ENCODE peak calls at places on chromosomes 16 and 17, in ten cellular contexts. U, B, F, S, M, W, I, E, V and H are unnamed samples. For H3K27me3, the result is how much of the 10 kb centered on the place peaks cover.

GRCh38 chr17:35167666-35168065 is 20.0 kb downstream of the UNC45B start:
- DNase-seq in U (no peak), B (no peak), F (no peak), S (no peak), M (no peak), W (no peak), I (no peak), E (peak), V (no peak), H (no peak)

GRCh38 chr17:16980813-16981731 is 9.2 kb upstream of the TNFRSF13B start:
- DNase-seq in U (no peak), B (no peak), F (no peak), S (no peak), M (no peak), W (no peak), I (peak), E (no peak), V (peak), H (no peak)

GRCh38 chr16:48317614-48318013 is 67.6 kb downstream of the SIAH1 start:
- DNase-seq in U (no peak), B (no peak), F (no peak), S (no peak), M (no peak), W (no peak), I (no peak), E (peak), V (peak), H (no peak)

GRCh38 chr16:10964891-10965326 is 20.5 kb downstream of the CLEC16A start:
- DNase-seq in U (no peak), B (no peak), F (no peak), S (peak), M (no peak), W (no peak), I (no peak), E (no peak), V (peak), H (no peak)

GRCh38 chr17:42178817-42179216 is 2.1 kb downstream of the KCNH4 start:
- DNase-seq in U (no peak), B (no peak), F (no peak), S (no peak), M (no peak), W (no peak), I (no peak), E (no peak), V (peak), H (no peak)

GRCh38 chr17:81405382-81406005 is 10.2 kb downstream of the BAHCC1 start:
- DNase-seq in U (no peak), B (no peak), F (no peak), S (no peak), M (peak), W (no peak), I (no peak), E (no peak), V (no peak), H (peak)

GRCh38 chr16:30615358-30616076 is 5.3 kb upstream of the ZNF689 start:
- DNase-seq in U (no peak), B (peak), F (peak), S (peak), M (peak), W (peak), I (peak), E (peak), V (peak), H (peak)

GRCh38 chr17:38748329-38749221 is at the start of gene PCGF2:
- DNase-seq in U (peak), B (peak), F (peak), S (no peak), M (peak), W (peak), I (peak), E (peak), V (no peak), H (peak)

GRCh38 chr16:64077242-64077641 is 1044.6 kb downstream of the CDH11 start:
- DNase-seq in U (no peak), B (no peak), F (no peak), S (no peak), M (no peak), W (no peak), I (no peak), E (no peak), V (peak), H (no peak)

GRCh38 chr16:74862743-74863244 is 88.2 kb upstream of the FA2H start:
- DNase-seq in U (no peak), B (peak), F (no peak), S (no peak), M (no peak), W (peak), I (no peak), E (peak), V (peak), H (no peak)

GRCh38 chr17:2108170-2108569 is 53.3 kb downstream of the HIC1 start:
- DNase-seq in U (no peak), B (no peak), F (no peak), S (no peak), M (no peak), W (no peak), I (no peak), E (no peak), V (peak), H (no peak)

GRCh38 chr17:15744091-15744676 is 12.1 kb downstream of the TBC1D26 start:
- DNase-seq in U (no peak), B (no peak), F (no peak), S (no peak), M (no peak), W (no peak), I (no peak), E (no peak), V (no peak), H (no peak)

GRCh38 chr17:19647697-19648474 is 665 bp upstream of the ALDH3A2 start:
- DNase-seq in U (peak), B (peak), F (peak), S (peak), M (peak), W (peak), I (peak), E (peak), V (peak), H (peak)

GRCh38 chr17:2055494-2056220 is 754 bp downstream of the HIC1 start:
- DNase-seq in U (no peak), B (no peak), F (no peak), S (peak), M (no peak), W (no peak), I (no peak), E (no peak), V (no peak), H (no peak)

GRCh38 chr17:17044846-17045561 is 2.7 kb downstream of the MPRIP start:
- DNase-seq in U (peak), B (no peak), F (peak), S (no peak), M (no peak), W (peak), I (peak), E (peak), V (peak), H (no peak)

GRCh38 chr17:17928422-17929386 is 43.5 kb downstream of the TOM1L2 start:
- DNase-seq in U (no peak), B (no peak), F (no peak), S (no peak), M (no peak), W (no peak), I (no peak), E (no peak), V (no peak), H (no peak)

GRCh38 chr16:86490859-86491642 is 19.3 kb upstream of the FOXF1 start:
- DNase-seq in U (no peak), B (no peak), F (no peak), S (no peak), M (no peak), W (no peak), I (no peak), E (no peak), V (no peak), H (no peak)

GRCh38 chr17:16106161-16106891 is 106.7 kb downstream of the TTC19 start:
- DNase-seq in U (no peak), B (no peak), F (no peak), S (no peak), M (no peak), W (no peak), I (no peak), E (no peak), V (no peak), H (no peak)

GRCh38 chr16:89721644-89722391 is 481 bp downstream of the ZNF276 start:
- DNase-seq in U (peak), B (peak), F (peak), S (peak), M (peak), W (no peak), I (peak), E (peak), V (peak), H (peak)

GRCh38 chr17:61579382-61579781 is 11.6 kb downstream of the NACA2 start:
- DNase-seq in U (no peak), B (no peak), F (no peak), S (no peak), M (no peak), W (no peak), I (no peak), E (no peak), V (no peak), H (no peak)

GRCh38 chr17:73586921-73587680 is 57.1 kb downstream of the SDK2 start:
- DNase-seq in U (no peak), B (no peak), F (no peak), S (no peak), M (no peak), W (no peak), I (peak), E (no peak), V (peak), H (peak)

GRCh38 chr16:50467943-50468748 is 80.0 kb upstream of the NKD1 start:
- DNase-seq in U (peak), B (peak), F (peak), S (no peak), M (no peak), W (no peak), I (no peak), E (peak), V (no peak), H (no peak)

GRCh38 chr17:76697702-76698465 is 12.9 kb downstream of the MXRA7 start:
- DNase-seq in U (no peak), B (peak), F (no peak), S (no peak), M (no peak), W (no peak), I (no peak), E (peak), V (no peak), H (no peak)

GRCh38 chr17:298791-299450 is 53.7 kb downstream of the RPH3AL start:
- DNase-seq in U (peak), B (no peak), F (peak), S (no peak), M (peak), W (no peak), I (no peak), E (peak), V (no peak), H (peak)

GRCh38 chr17:56982312-56982711 is 4.4 kb downstream of the SCPEP1 start:
- DNase-seq in U (no peak), B (no peak), F (no peak), S (no peak), M (no peak), W (no peak), I (no peak), E (no peak), V (peak), H (no peak)

GRCh38 chr17:43549496-43549895 is 3.4 kb upstream of the ETV4 start:
- DNase-seq in U (no peak), B (no peak), F (no peak), S (no peak), M (no peak), W (no peak), I (no peak), E (no peak), V (no peak), H (no peak)

GRCh38 chr16:66651474-66651765 is 45.1 kb downstream of the CMTM4 start:
- DNase-seq in U (no peak), B (no peak), F (no peak), S (no peak), M (no peak), W (no peak), I (no peak), E (no peak), V (no peak), H (no peak)

GRCh38 chr16:75250089-75250808 is 1.2 kb downstream of the BCAR1 start:
- DNase-seq in U (no peak), B (no peak), F (peak), S (no peak), M (no peak), W (no peak), I (peak), E (no peak), V (no peak), H (peak)

GRCh38 chr17:33038740-33039139 is 47.1 kb downstream of the SPACA3 start:
- DNase-seq in U (no peak), B (peak), F (no peak), S (no peak), M (no peak), W (no peak), I (peak), E (no peak), V (no peak), H (no peak)

GRCh38 chr16:65414284-65414984 is 292.6 kb upstream of the CDH11 start:
- DNase-seq in U (peak), B (no peak), F (no peak), S (no peak), M (no peak), W (peak), I (no peak), E (peak), V (peak), H (no peak)

GRCh38 chr17:29625037-29625750 is 2.5 kb upstream of the CORO6 start:
- DNase-seq in U (no peak), B (peak), F (no peak), S (no peak), M (no peak), W (no peak), I (no peak), E (no peak), V (no peak), H (no peak)

GRCh38 chr17:7984904-7985303 is 17.5 kb upstream of the GUCY2D start:
- DNase-seq in U (no peak), B (no peak), F (no peak), S (no peak), M (no peak), W (no peak), I (no peak), E (no peak), V (no peak), H (no peak)

GRCh38 chr16:11913425-11914079 is 2.2 kb downstream of the GSPT1 start:
- DNase-seq in U (no peak), B (no peak), F (no peak), S (peak), M (no peak), W (peak), I (no peak), E (no peak), V (no peak), H (no peak)

GRCh38 chr17:61325382-61326073 is 74.1 kb upstream of the TBX2 start:
- DNase-seq in U (no peak), B (no peak), F (no peak), S (no peak), M (no peak), W (no peak), I (no peak), E (peak), V (no peak), H (no peak)

GRCh38 chr16:12341423-12341822 is 364.9 kb downstream of the SNX29 start:
- DNase-seq in U (no peak), B (no peak), F (no peak), S (no peak), M (no peak), W (peak), I (no peak), E (peak), V (no peak), H (no peak)

GRCh38 chr17:78315355-78316114 is 44.3 kb downstream of the SOCS3 start:
- DNase-seq in U (peak), B (no peak), F (peak), S (peak), M (peak), W (peak), I (peak), E (peak), V (no peak), H (peak)

GRCh38 chr17:57281887-57282653 is 25.7 kb downstream of the MSI2 start:
- DNase-seq in U (no peak), B (no peak), F (no peak), S (no peak), M (no peak), W (no peak), I (no peak), E (peak), V (no peak), H (no peak)

DNA sequence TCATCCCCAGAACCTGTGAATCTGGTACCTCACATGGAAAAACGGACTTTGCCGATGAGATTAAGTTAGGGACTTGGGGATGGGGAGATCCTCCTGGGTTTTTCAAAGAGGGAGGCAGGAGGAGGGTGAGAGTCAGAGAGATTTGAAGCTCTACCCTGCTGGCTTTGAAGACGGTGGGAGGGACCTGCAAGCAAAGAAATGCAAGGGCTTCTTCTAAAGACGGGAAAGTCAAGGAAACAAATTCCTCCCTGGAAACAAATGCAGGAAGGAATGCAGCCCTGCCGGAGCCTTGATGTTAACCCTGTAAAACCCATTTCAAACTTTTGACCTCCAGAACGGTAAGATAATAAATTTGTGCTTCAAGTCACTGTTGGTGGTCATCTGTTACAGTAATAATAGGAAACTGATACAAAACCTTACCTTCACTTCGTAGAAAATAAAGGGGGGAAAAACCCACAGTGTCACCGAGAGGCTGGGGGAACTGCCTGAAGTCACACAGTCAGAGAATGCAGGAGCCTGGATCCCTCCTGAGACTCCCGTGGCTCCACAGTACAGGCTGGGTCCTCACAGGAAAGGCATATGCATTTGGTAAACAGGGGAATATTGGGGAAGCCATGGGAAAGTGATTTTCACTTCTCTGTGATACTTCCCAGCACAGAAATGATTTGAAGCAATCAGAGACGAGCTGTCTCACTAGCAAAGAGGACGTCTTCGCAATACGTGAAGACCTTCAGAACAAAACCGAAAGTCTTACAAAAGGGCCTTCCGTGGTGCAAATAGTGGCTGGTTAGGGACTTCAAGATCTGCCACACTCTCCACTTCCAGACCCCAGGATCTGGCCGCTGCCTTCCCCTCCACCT is 58.9 kb upstream of the CLEC3A start:
- DNase-seq in U (no peak), B (peak), F (no peak), S (no peak), M (no peak), W (no peak), I (no peak), E (no peak), V (no peak), H (no peak)
- H3K27me3 ChIP-seq in U (under half), B (under half), F (under half), S (under half), M (under half), W (under half), I (under half), E (under half), V (under half), H (under half)

DNA sequence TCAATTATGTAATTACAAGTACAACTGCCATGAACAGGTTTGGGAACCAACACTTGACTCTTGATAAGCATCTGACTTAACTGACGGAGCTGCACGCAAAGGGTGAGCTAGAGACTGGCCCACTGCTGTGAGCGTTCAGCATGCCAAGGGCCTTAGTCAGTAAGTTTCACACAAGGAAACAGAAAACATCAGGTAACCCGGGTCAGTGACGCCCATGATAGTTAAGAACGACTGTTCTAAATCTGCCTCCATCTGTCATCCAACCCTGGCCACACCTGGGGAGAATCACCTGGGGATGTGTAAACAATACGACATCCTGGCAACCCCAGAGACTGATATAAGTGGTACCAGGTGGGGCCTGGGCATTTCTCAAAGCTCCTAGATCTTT is 12.3 kb downstream of the SMIM5 start:
- DNase-seq in U (peak), B (no peak), F (peak), S (no peak), M (no peak), W (peak), I (peak), E (peak), V (peak), H (no peak)
- H3K4me3 ChIP-seq in U (no peak), B (no peak), F (no peak), S (no peak), M (no peak), W (no peak), I (no peak), E (no peak), V (no peak), H (no peak)

GRCh38 chr16:87956771-87957279 is 5.6 kb downstream of the BANP start:
- DNase-seq in U (no peak), B (no peak), F (no peak), S (no peak), M (no peak), W (peak), I (no peak), E (peak), V (no peak), H (no peak)
- TF ChIP-seq CTCF in U (peak), B (peak), F (no peak), S (peak), M (no peak), W (no peak), I (no peak), E (peak), V (no peak), H (peak)

DNA sequence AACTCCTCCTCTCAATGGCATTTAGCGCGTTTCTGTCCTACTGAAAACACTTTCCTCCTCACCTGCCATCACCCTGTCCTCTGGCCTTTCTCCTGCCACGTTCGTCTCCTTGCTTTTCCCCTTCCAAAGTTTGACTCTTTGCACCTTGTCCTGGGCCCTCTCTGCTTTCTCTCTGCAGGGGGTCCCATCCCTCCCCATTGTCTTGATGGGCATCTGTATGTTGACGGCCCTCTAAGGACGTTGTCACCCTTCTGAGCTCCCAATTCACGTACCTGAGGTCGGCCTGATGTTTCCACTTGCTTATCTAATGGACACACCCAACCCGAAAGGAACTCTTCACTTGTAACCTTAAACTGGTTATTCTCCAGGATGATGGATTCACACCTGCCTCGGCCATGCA is 170.4 kb downstream of the WSCD1 start:
- DNase-seq in U (no peak), B (no peak), F (no peak), S (no peak), M (no peak), W (no peak), I (no peak), E (no peak), V (no peak), H (no peak)
- H3K27me3 ChIP-seq in U (under half), B (under half), F (under half), S (under half), M (under half), W (half or more), I (under half), E (under half), V (under half), H (half or more)